ENCODE peak calls at places on chromosomes 13 and 19, in eight cellular contexts. Y is ureter; G is DMS53; M is ELF-1; K is HEK293T; U is CD4-positive, CD25-positive, alpha-beta regulatory T cell; T is activated gamma-delta T cell treated with anti-CD3 and anti-CD28 coated beads, Interleukin-2, amount 50 U/mL, for 16 hours; N is ovary. B is an unnamed sample.

GRCh38 chr19:48856921-48857320 is 11.5 kb downstream of the PLEKHA4 start:
- DNase-seq in N (no peak), U (no peak), G (no peak), Y (no peak), M (no peak), K (no peak), T (no peak), B (peak; percentile 46)

GRCh38 chr19:46903458-46903857 is 42.7 kb downstream of the ARHGAP35 start:
- DNase-seq in U (no peak), Y (no peak), T (no peak), G (no peak), M (no peak), N (no peak), K (no peak), B (no peak)

GRCh38 chr13:99459101-99459500 is 42.2 kb upstream of the TM9SF2 start:
- DNase-seq in M (no peak), U (no peak), G (no peak), T (no peak), N (no peak), K (no peak), Y (no peak), B (peak; percentile 34)

GRCh38 chr19:38506723-38507550 is 73.4 kb downstream of the RYR1 start:
- DNase-seq in M (peak; percentile 98), Y (peak; percentile 84), T (no peak), G (peak; percentile 53), K (peak; percentile 100), N (peak; percentile 98), U (peak; percentile 93), B (peak; percentile 72)

GRCh38 chr13:91406619-91407018 is 8.2 kb downstream of the GPC5 start:
- DNase-seq in N (no peak), G (peak; percentile 40), U (peak; percentile 7), M (peak; percentile 74), Y (no peak), K (peak; percentile 73), T (no peak), B (peak; percentile 92)

GRCh38 chr13:95304446-95304845 is 3.2 kb upstream of the ABCC4 start:
- DNase-seq in U (no peak), Y (no peak), K (no peak), G (no peak), M (no peak), N (no peak), T (no peak), B (no peak)

GRCh38 chr13:77509221-77509620 is 26.3 kb upstream of the SCEL start:
- DNase-seq in Y (no peak), M (no peak), U (no peak), G (peak; percentile 44), K (no peak), T (no peak), N (no peak), B (no peak)

GRCh38 chr13:80339578-80339840 is 1.4 kb downstream of the SPRY2 start:
- DNase-seq in K (peak; percentile 53), U (no peak), M (peak; percentile 37), T (no peak), G (no peak), N (no peak), Y (no peak), B (no peak)

GRCh38 chr19:48683349-48683748 is 10.5 kb upstream of the NTN5 start:
- DNase-seq in N (no peak), G (peak; percentile 89), T (peak; percentile 16), K (no peak), U (no peak), Y (no peak), M (no peak), B (no peak)

GRCh38 chr13:114015608-114016295 is 41.9 kb upstream of the C13orf46 start:
- DNase-seq in K (no peak), G (no peak), T (no peak), N (no peak), Y (no peak), M (no peak), U (no peak), B (no peak)

GRCh38 chr13:98513837-98514236 is 63.1 kb downstream of the STK24 start:
- DNase-seq in M (no peak), K (no peak), N (no peak), G (no peak), T (no peak), Y (no peak), U (no peak), B (no peak)

GRCh38 chr19:37467608-37468090 is 405 bp upstream of the ZNF569 start:
- DNase-seq in U (no peak), M (no peak), N (no peak), Y (no peak), K (no peak), G (no peak), T (no peak), B (peak; percentile 23)

GRCh38 chr13:85828094-85828684 is 29.0 kb upstream of the SLITRK6 start:
- DNase-seq in K (peak; percentile 39), Y (no peak), N (no peak), T (no peak), M (no peak), G (peak; percentile 28), U (no peak), B (peak; percentile 69)

GRCh38 chr19:4375164-4375619 is 25.2 kb downstream of the SH3GL1 start:
- DNase-seq in Y (no peak), U (no peak), T (no peak), K (no peak), G (peak; percentile 93), N (peak; percentile 46), M (peak; percentile 94), B (no peak)

GRCh38 chr19:46860125-46860845 is 512 bp upstream of the ARHGAP35 start:
- DNase-seq in G (peak; percentile 100), K (peak; percentile 88), Y (peak; percentile 98), N (peak; percentile 97), U (peak; percentile 93), M (peak; percentile 100), T (peak; percentile 88), B (peak; percentile 100)

GRCh38 chr19:29587059-29587458 is 19.0 kb upstream of the POP4 start:
- DNase-seq in T (no peak), N (no peak), G (no peak), M (no peak), K (no peak), U (no peak), Y (no peak), B (no peak)

GRCh38 chr13:36385471-36385870 is 39.3 kb upstream of the SPART start:
- DNase-seq in N (no peak), T (no peak), M (no peak), K (no peak), U (no peak), Y (no peak), G (peak; percentile 72), B (no peak)

GRCh38 chr19:12656899-12657571 is 9.5 kb downstream of the MAN2B1 start:
- DNase-seq in M (peak; percentile 61), K (peak; percentile 47), Y (no peak), T (no peak), U (no peak), G (no peak), N (no peak), B (peak; percentile 21)

GRCh38 chr13:93714171-93714570 is 487.6 kb downstream of the GPC6 start:
- DNase-seq in U (no peak), K (no peak), G (no peak), N (no peak), Y (no peak), T (no peak), M (no peak), B (no peak)

GRCh38 chr13:51605698-51606097 is 21.4 kb downstream of the WDFY2 start:
- DNase-seq in T (no peak), K (no peak), M (no peak), Y (no peak), N (no peak), G (no peak), U (no peak), B (no peak)

GRCh38 chr19:19064811-19065745 is 1.3 kb downstream of the SLC25A42 start:
- DNase-seq in N (no peak), U (peak; percentile 27), Y (no peak), M (peak; percentile 27), T (peak; percentile 9), K (no peak), G (peak; percentile 34), B (peak; percentile 80)

GRCh38 chr19:38209671-38210457 is 14.2 kb downstream of the DPF1 start:
- DNase-seq in N (peak; percentile 88), M (peak; percentile 50), K (no peak), Y (peak; percentile 77), G (peak; percentile 79), U (no peak), T (no peak), B (peak; percentile 56)

GRCh38 chr19:6238643-6239281 is 41.0 kb downstream of the MLLT1 start:
- DNase-seq in Y (no peak), K (no peak), M (no peak), U (no peak), G (no peak), T (no peak), N (peak; percentile 77), B (no peak)

GRCh38 chr19:39297931-39298634 is 1.9 kb downstream of the IFNL1 start:
- DNase-seq in U (peak; percentile 17), Y (no peak), G (no peak), N (no peak), T (peak; percentile 48), M (no peak), K (no peak), B (no peak)

GRCh38 chr19:45607071-45608029 is 5.3 kb upstream of the GPR4 start:
- DNase-seq in T (no peak), K (peak; percentile 75), M (peak; percentile 95), Y (peak; percentile 79), U (peak; percentile 29), N (peak; percentile 81), G (peak; percentile 78), B (peak; percentile 85)

GRCh38 chr19:42086188-42086736 is 10.3 kb downstream of the ZNF574 start:
- DNase-seq in K (no peak), U (no peak), T (no peak), Y (no peak), M (no peak), N (no peak), G (no peak), B (no peak)

GRCh38 chr13:96417956-96418355 is 328.0 kb downstream of the HS6ST3 start:
- DNase-seq in T (no peak), G (no peak), Y (no peak), M (no peak), N (no peak), U (no peak), K (no peak), B (no peak)

GRCh38 chr19:55239004-55239403 is 10.4 kb upstream of the TMEM86B start:
- DNase-seq in K (no peak), T (no peak), G (no peak), N (no peak), Y (no peak), U (no peak), M (no peak), B (no peak)

GRCh38 chr13:109684836-109685602 is 101.4 kb downstream of the IRS2 start:
- DNase-seq in T (no peak), N (peak; percentile 45), M (no peak), K (no peak), U (no peak), G (no peak), Y (no peak), B (no peak)

GRCh38 chr19:41945135-41945766 is 13.9 kb downstream of the RABAC1 start:
- DNase-seq in G (no peak), M (no peak), K (no peak), N (no peak), T (peak; percentile 90), Y (no peak), U (peak; percentile 90), B (no peak)

GRCh38 chr19:4277051-4277700 is 1.9 kb upstream of the SHD start:
- DNase-seq in N (no peak), U (no peak), G (peak; percentile 20), M (peak; percentile 41), K (no peak), T (no peak), Y (no peak), B (no peak)

B was measured in NCI-H82.